ENCODE peak calls at places on chromosomes 11 and 22, in ten cellular contexts. O is neural progenitor cell, S is ascending aorta, N is fibroblast of pulmonary artery, T is body of pancreas, W is upper lobe of right lung, B is bronchial epithelial cell, E is GM23338, R is IMR-90, A is WERI-Rb-1. M is an unnamed sample.

GRCh38 chr11:105109353-105109752 is 30.2 kb downstream of the CARD18 start:
- DNase-seq in O (no peak), S (no peak), N (no peak), T (no peak), W (no peak), B (no peak), E (no peak), R (no peak), A (no peak), M (no peak)

GRCh38 chr22:39814899-39815298 is 78.7 kb downstream of the ENTHD1 start:
- DNase-seq in O (no peak), S (no peak), N (peak; percentile 13), T (no peak), W (no peak), B (peak; percentile 55), E (no peak), R (peak; percentile 18), A (no peak), M (peak; percentile 13)

GRCh38 chr11:313787-314547 is at the start of gene IFITM1:
- DNase-seq in O (peak; percentile 60), S (no peak), N (peak; percentile 88), T (no peak), W (peak; percentile 73), B (peak; percentile 70), E (peak; percentile 87), R (peak; percentile 84), A (no peak), M (peak; percentile 96)

GRCh38 chr22:26461188-26461810 is 22.3 kb downstream of the HPS4 start:
- DNase-seq in O (peak; percentile 86), S (no peak), N (peak; percentile 41), T (peak; percentile 76), W (no peak), B (peak; percentile 44), E (peak; percentile 94), R (peak; percentile 28), A (peak; percentile 92), M (peak; percentile 36)

GRCh38 chr22:49877642-49878041 is 24.0 kb downstream of the ZBED4 start:
- DNase-seq in O (no peak), S (no peak), N (no peak), T (no peak), W (no peak), B (no peak), E (no peak), R (no peak), A (no peak), M (no peak)

GRCh38 chr11:12073436-12073835 is 37.0 kb upstream of the MICAL2 start:
- DNase-seq in O (no peak), S (no peak), N (no peak), T (no peak), W (no peak), B (no peak), E (no peak), R (no peak), A (no peak), M (no peak)

GRCh38 chr22:46547883-46548244 is 10.4 kb upstream of the CELSR1 start:
- DNase-seq in O (no peak), S (peak; percentile 76), N (peak; percentile 83), T (peak; percentile 39), W (no peak), B (peak; percentile 68), E (no peak), R (peak; percentile 92), A (no peak), M (peak; percentile 88)

GRCh38 chr11:84498016-84498415 is 1129.1 kb downstream of the DLG2 start:
- DNase-seq in O (no peak), S (no peak), N (peak; percentile 90), T (no peak), W (no peak), B (no peak), E (no peak), R (no peak), A (no peak), M (no peak)

GRCh38 chr22:21634081-21634480 is 1.5 kb downstream of the CCDC116 start:
- DNase-seq in O (no peak), S (no peak), N (no peak), T (no peak), W (no peak), B (no peak), E (no peak), R (no peak), A (no peak), M (no peak)

GRCh38 chr11:6404341-6405038 is 14.2 kb downstream of the SMPD1 start:
- DNase-seq in O (peak; percentile 60), S (no peak), N (no peak), T (no peak), W (no peak), B (peak; percentile 34), E (no peak), R (peak; percentile 70), A (no peak), M (no peak)

GRCh38 chr11:26730711-26731460 is 9.0 kb upstream of the SLC5A12 start:
- DNase-seq in O (no peak), S (no peak), N (peak; percentile 38), T (no peak), W (no peak), B (peak; percentile 11), E (no peak), R (peak; percentile 1), A (no peak), M (peak; percentile 18)

GRCh38 chr11:37504925-37505324 is 906.9 kb upstream of the RAG2 start:
- DNase-seq in O (no peak), S (no peak), N (peak; percentile 73), T (no peak), W (no peak), B (peak; percentile 97), E (no peak), R (peak; percentile 95), A (no peak), M (peak; percentile 78)

GRCh38 chr22:19169002-19169946 is 9.3 kb downstream of the SLC25A1 start:
- DNase-seq in O (peak; percentile 94), S (no peak), N (no peak), T (no peak), W (no peak), B (no peak), E (no peak), R (no peak), A (peak; percentile 86), M (no peak)

DNA sequence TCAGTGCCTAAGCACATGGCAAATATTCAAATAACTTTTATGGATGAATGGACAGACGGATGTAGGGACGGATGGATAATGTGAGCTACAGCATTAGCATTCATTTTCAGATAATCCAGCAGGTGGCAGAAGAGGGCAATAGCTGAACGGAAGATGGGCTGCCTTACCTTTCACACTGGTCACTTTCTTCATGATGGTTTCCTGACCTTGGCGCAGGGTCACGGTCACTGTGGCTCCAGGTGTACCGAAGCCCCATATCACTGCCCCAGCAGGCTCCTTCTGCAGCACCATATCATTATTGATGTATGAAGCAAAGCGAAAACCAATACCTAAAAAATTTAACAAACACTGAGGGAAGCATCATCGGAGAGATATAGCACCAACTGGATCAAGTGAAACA is 4.3 kb downstream of the SIAE start:
- DNase-seq in O (peak; percentile 57), S (no peak), N (peak; percentile 73), T (peak; percentile 32), W (no peak), B (peak; percentile 47), E (peak; percentile 62), R (peak; percentile 54), A (peak; percentile 43), M (peak; percentile 56)
- TF ChIP-seq CTCF in O (peak; percentile 74), S (peak; percentile 82), N (peak; percentile 82), T (peak; percentile 69), W (peak; percentile 86), B (peak; percentile 84), E (peak; percentile 93), R (peak; percentile 82), A (peak; percentile 78), M (peak; percentile 54)

GRCh38 chr11:2701898-2702434 is 2.2 kb upstream of the KCNQ1OT1 start:
- DNase-seq in O (no peak), S (no peak), N (no peak), T (no peak), W (no peak), B (no peak), E (no peak), R (no peak), A (no peak), M (no peak)

GRCh38 chr11:2699531-2700414 is at the start of gene KCNQ1OT1:
- DNase-seq in O (peak; percentile 92), S (peak; percentile 73), N (peak; percentile 95), T (peak; percentile 92), W (peak; percentile 93), B (peak; percentile 83), E (peak; percentile 83), R (peak; percentile 92), A (peak; percentile 89), M (peak; percentile 94)

GRCh38 chr11:2701230-2701629 is 1.4 kb upstream of the KCNQ1OT1 start:
- DNase-seq in O (no peak), S (peak; percentile 0), N (no peak), T (peak; percentile 3), W (no peak), B (no peak), E (no peak), R (no peak), A (no peak), M (no peak)

GRCh38 chr11:2699185-2699530 is 636 bp downstream of the KCNQ1OT1 start:
- DNase-seq in O (no peak), S (peak; percentile 8), N (no peak), T (peak; percentile 44), W (peak; percentile 76), B (no peak), E (peak; percentile 37), R (peak; percentile 9), A (no peak), M (no peak)

GRCh38 chr11:2700415-2701211 is 819 bp upstream of the KCNQ1OT1 start:
- DNase-seq in O (peak; percentile 78), S (peak; percentile 6), N (no peak), T (peak; percentile 78), W (peak; percentile 89), B (no peak), E (peak; percentile 74), R (no peak), A (peak; percentile 68), M (peak; percentile 38)
- H3K4me3 ChIP-seq in O (peak overlapping the region; percentile 62), S (peak overlapping the region; percentile 50), N (peak overlapping the region; percentile 88), T (peak overlapping the region; percentile 29), W (peak overlapping the region; percentile 64), B (peak overlapping the region; percentile 72), E (peak overlapping the region; percentile 70), R (peak overlapping the region; percentile 57), A (peak overlapping the region; percentile 59), M (peak overlapping the region; percentile 62)

DNA sequence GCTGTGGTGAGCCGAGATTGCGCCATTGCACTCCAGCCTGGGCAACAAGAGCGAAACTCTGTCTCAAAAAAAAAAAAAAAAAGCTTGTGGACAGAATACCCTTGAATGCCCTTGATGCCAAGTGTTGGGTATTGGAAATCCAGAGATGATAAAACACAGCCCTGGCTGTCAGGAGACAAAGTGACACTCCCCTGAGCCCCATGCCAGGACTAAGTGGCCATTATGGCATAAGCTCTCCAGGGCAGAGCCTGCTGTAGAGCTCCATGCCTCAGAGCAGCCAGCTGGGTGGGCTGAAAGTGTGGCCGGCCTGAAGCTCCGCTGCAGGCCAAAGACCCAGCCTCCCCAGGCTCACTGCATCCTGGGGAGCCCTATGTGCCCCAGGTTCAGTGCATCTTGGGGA is 4.9 kb downstream of the RNF215 start:
- DNase-seq in O (no peak), S (no peak), N (no peak), T (no peak), W (no peak), B (no peak), E (no peak), R (no peak), A (no peak), M (no peak)
- TF ChIP-seq CTCF in O (no peak), S (no peak), N (no peak), T (no peak), W (no peak), B (no peak), E (no peak), R (no peak), A (no peak), M (no peak)

GRCh38 chr11:33724644-33725035 is 11.6 kb downstream of the CD59 start:
- DNase-seq in O (no peak), S (no peak), N (peak; percentile 91), T (no peak), W (no peak), B (no peak), E (no peak), R (peak; percentile 69), A (no peak), M (peak; percentile 69)
- H3K4me3 ChIP-seq in O (no peak overlapping the region), S (no peak overlapping the region), N (no peak overlapping the region), T (no peak overlapping the region), W (no peak overlapping the region), B (no peak overlapping the region), E (no peak overlapping the region), R (no peak overlapping the region), A (no peak overlapping the region), M (no peak overlapping the region)